ENCODE peak calls at places on chromosomes 4 and X, in ten cellular contexts. B is GM12878, Y is H54, M is NB4, R is body of pancreas, N is stomach, A is sigmoid colon, L is uterus, P is right lobe of liver, Q is IMR-90. S is an unnamed sample.

GRCh38 chr4:5827108-5828004 is 65.5 kb downstream of the CRMP1 start:
- DNase-seq in B (no peak), Y (no peak), M (peak; percentile 73), R (peak; percentile 16), N (no peak), A (no peak), L (no peak), P (no peak), Q (peak; percentile 13), S (no peak)

GRCh38 chr4:115234405-115235093 is 121.1 kb upstream of the NDST4 start:
- DNase-seq in B (peak; percentile 12), Y (peak; percentile 1), M (peak; percentile 74), R (no peak), N (no peak), A (no peak), L (no peak), P (no peak), Q (no peak), S (no peak)

GRCh38 chr4:26020083-26020668 is 106.2 kb downstream of the SMIM20 start:
- DNase-seq in B (no peak), Y (no peak), M (peak; percentile 49), R (peak; percentile 26), N (no peak), A (no peak), L (no peak), P (no peak), Q (peak; percentile 84), S (no peak)

GRCh38 chrX:70201732-70202131 is 24.4 kb downstream of the DGAT2L6 start:
- DNase-seq in B (no peak), Y (no peak), M (no peak), R (no peak), N (no peak), A (no peak), L (no peak), P (no peak), Q (no peak), S (no peak)

GRCh38 chrX:154082396-154083133 is 15.0 kb downstream of the MECP2 start:
- DNase-seq in B (no peak), Y (no peak), M (no peak), R (no peak), N (no peak), A (no peak), L (no peak), P (no peak), Q (peak; percentile 76), S (no peak)

GRCh38 chr4:6116696-6117285 is 83.6 kb downstream of the JAKMIP1 start:
- DNase-seq in B (no peak), Y (no peak), M (no peak), R (no peak), N (peak; percentile 71), A (no peak), L (no peak), P (no peak), Q (no peak), S (no peak)

GRCh38 chr4:27123050-27123768 is 262.6 kb downstream of the STIM2 start:
- DNase-seq in B (no peak), Y (no peak), M (no peak), R (no peak), N (no peak), A (no peak), L (no peak), P (no peak), Q (no peak), S (no peak)

GRCh38 chr4:183635333-183635732 is 23.7 kb downstream of the RWDD4 start:
- DNase-seq in B (no peak), Y (no peak), M (no peak), R (no peak), N (no peak), A (no peak), L (no peak), P (no peak), Q (no peak), S (no peak)

GRCh38 chrX:1392376-1393130 is 640 bp upstream of the SLC25A6 start:
- DNase-seq in B (no peak), Y (no peak), M (peak; percentile 66), R (peak; percentile 79), N (peak; percentile 65), A (peak; percentile 91), L (no peak), P (peak; percentile 83), Q (peak; percentile 52), S (peak; percentile 89)

GRCh38 chrX:17792842-17793241 is 55.5 kb downstream of the SCML1 start:
- DNase-seq in B (no peak), Y (no peak), M (no peak), R (no peak), N (no peak), A (no peak), L (no peak), P (no peak), Q (no peak), S (no peak)

GRCh38 chrX:153884136-153885076 is 1.6 kb downstream of the L1CAM start:
- DNase-seq in B (no peak), Y (no peak), M (no peak), R (no peak), N (no peak), A (no peak), L (no peak), P (no peak), Q (no peak), S (no peak)

GRCh38 chr4:89245459-89245858 is 62.1 kb downstream of the GPRIN3 start:
- DNase-seq in B (no peak), Y (no peak), M (no peak), R (peak; percentile 77), N (peak; percentile 43), A (no peak), L (no peak), P (no peak), Q (no peak), S (no peak)

GRCh38 chr4:140529434-140529833 is 5.5 kb downstream of the ELMOD2 start:
- DNase-seq in B (no peak), Y (no peak), M (no peak), R (no peak), N (no peak), A (no peak), L (no peak), P (no peak), Q (no peak), S (no peak)

GRCh38 chr4:140523370-140523856 is 555 bp upstream of the ELMOD2 start:
- DNase-seq in B (no peak), Y (no peak), M (peak; percentile 1), R (no peak), N (no peak), A (no peak), L (no peak), P (no peak), Q (no peak), S (no peak)

GRCh38 chr4:140523857-140524742 is at the start of gene ELMOD2:
- DNase-seq in B (peak; percentile 74), Y (peak; percentile 77), M (peak; percentile 97), R (peak; percentile 99), N (peak; percentile 99), A (peak; percentile 99), L (peak; percentile 98), P (peak; percentile 99), Q (peak; percentile 95), S (peak; percentile 97)
- TF ChIP-seq POLR2A in B (peak; percentile 94), Y (peak; percentile 82), M (peak; percentile 67), R (peak; percentile 52), N (no peak), A (no peak), L (no peak), P (peak; percentile 69), Q (peak; percentile 73), S (peak; percentile 72)

GRCh38 chrX:100636321-100636991 is at the start of gene TSPAN6:
- DNase-seq in B (no peak), Y (peak; percentile 56), M (peak; percentile 1), R (peak; percentile 83), N (peak; percentile 77), A (peak; percentile 84), L (peak; percentile 83), P (peak; percentile 73), Q (peak; percentile 84), S (peak; percentile 54)
- TF ChIP-seq POLR2A in B (no peak), Y (no peak), M (no peak), R (peak; percentile 7), N (no peak), A (no peak), L (no peak), P (peak; percentile 44), Q (peak; percentile 48), S (peak; percentile 33)

GRCh38 chr4:123350726-123351125 is 45.9 kb upstream of the SPRY1 start:
- DNase-seq in B (no peak), Y (no peak), M (no peak), R (no peak), N (no peak), A (no peak), L (no peak), P (no peak), Q (no peak), S (no peak)
- TF ChIP-seq POLR2A in B (no peak), Y (no peak), M (no peak), R (no peak), N (no peak), A (no peak), L (no peak), P (no peak), Q (no peak), S (no peak)

GRCh38 chr4:16818005-16818404 is 80.4 kb downstream of the LDB2 start:
- DNase-seq in B (no peak), Y (no peak), M (no peak), R (no peak), N (no peak), A (no peak), L (no peak), P (no peak), Q (no peak), S (no peak)

GRCh38 chr4:16824278-16824806 is 74.1 kb downstream of the LDB2 start:
- DNase-seq in B (no peak), Y (no peak), M (no peak), R (no peak), N (no peak), A (no peak), L (no peak), P (no peak), Q (no peak), S (no peak)

GRCh38 chr4:16819652-16820051 is 78.8 kb downstream of the LDB2 start:
- DNase-seq in B (no peak), Y (no peak), M (no peak), R (no peak), N (no peak), A (no peak), L (no peak), P (no peak), Q (no peak), S (no peak)

DNA sequence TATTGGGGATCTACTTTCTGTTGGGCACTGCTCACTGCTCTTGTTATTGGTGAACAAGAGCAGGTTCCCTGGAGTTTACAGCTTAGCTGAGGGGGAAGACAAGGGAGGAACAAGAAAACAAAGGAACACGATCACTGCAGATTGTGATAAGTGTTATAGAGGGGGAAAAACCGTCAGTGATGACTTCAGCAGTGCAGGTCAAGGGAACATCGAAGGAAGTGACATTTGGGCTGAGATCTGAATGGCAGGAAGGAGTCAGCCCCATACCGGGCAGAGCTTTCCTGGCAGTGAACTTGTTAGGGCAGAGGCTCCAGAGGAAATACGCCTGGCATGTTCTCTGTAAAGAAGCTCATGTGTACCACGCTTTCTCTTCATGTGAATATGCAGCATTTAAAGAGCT is 78.1 kb downstream of the LDB2 start:
- DNase-seq in B (no peak), Y (no peak), M (no peak), R (no peak), N (no peak), A (no peak), L (no peak), P (no peak), Q (no peak), S (no peak)
- TF ChIP-seq POLR2A in B (no peak), Y (no peak), M (no peak), R (no peak), N (no peak), A (no peak), L (no peak), P (no peak), Q (no peak), S (no peak)

GRCh38 chr4:173169428-173170209 is 1.0 kb downstream of the GALNT7 start:
- DNase-seq in B (no peak), Y (no peak), M (peak; percentile 90), R (peak; percentile 57), N (peak; percentile 56), A (peak; percentile 80), L (peak; percentile 67), P (peak; percentile 73), Q (peak; percentile 62), S (peak; percentile 85)
- TF ChIP-seq POLR2A in B (peak; percentile 71), Y (peak; percentile 38), M (no peak), R (peak; percentile 18), N (no peak), A (no peak), L (peak; percentile 61), P (no peak), Q (no peak), S (no peak)